ENCODE peak calls at places on chromosomes 16 and 17, in five cellular contexts. F is HCT116, C is SK-N-SH, Q is endothelial cell of umbilical vein, O is GM12878. M is an unnamed sample.

GRCh38 chr16:57541754-57542435 is 548 bp upstream of the ADGRG5 start:
- DNase-seq in F (no peak), C (no peak), Q (no peak), O (no peak), M (no peak)

GRCh38 chr16:82754716-82755513 is 128.1 kb downstream of the CDH13 start:
- DNase-seq in F (no peak), C (no peak), Q (peak), O (no peak), M (no peak)

GRCh38 chr17:8345052-8345690 is 5.5 kb downstream of the ODF4 start:
- DNase-seq in F (no peak), C (no peak), Q (no peak), O (no peak), M (no peak)

GRCh38 chr16:22890976-22891375 is 77.0 kb downstream of the HS3ST2 start:
- DNase-seq in F (no peak), C (no peak), Q (no peak), O (no peak), M (no peak)

GRCh38 chr17:8963665-8964258 is 1.7 kb downstream of the PIK3R5 start:
- DNase-seq in F (no peak), C (no peak), Q (no peak), O (no peak), M (no peak)

GRCh38 chr16:69328854-69329316 is 1.5 kb downstream of the PDF start:
- DNase-seq in F (no peak), C (no peak), Q (peak), O (no peak), M (no peak)

GRCh38 chr17:74592087-74592990 is at the start of gene CD300LD:
- DNase-seq in F (no peak), C (no peak), Q (no peak), O (no peak), M (no peak)

GRCh38 chr17:27319536-27320221 is 25.8 kb downstream of the WSB1 start:
- DNase-seq in F (no peak), C (no peak), Q (peak), O (no peak), M (no peak)

GRCh38 chr16:29808219-29808900 is 2.0 kb downstream of the MAZ start:
- DNase-seq in F (no peak), C (no peak), Q (no peak), O (no peak), M (no peak)

GRCh38 chr17:31414590-31414918 is 23.1 kb downstream of the RAB11FIP4 start:
- DNase-seq in F (no peak), C (no peak), Q (no peak), O (no peak), M (no peak)

DNA sequence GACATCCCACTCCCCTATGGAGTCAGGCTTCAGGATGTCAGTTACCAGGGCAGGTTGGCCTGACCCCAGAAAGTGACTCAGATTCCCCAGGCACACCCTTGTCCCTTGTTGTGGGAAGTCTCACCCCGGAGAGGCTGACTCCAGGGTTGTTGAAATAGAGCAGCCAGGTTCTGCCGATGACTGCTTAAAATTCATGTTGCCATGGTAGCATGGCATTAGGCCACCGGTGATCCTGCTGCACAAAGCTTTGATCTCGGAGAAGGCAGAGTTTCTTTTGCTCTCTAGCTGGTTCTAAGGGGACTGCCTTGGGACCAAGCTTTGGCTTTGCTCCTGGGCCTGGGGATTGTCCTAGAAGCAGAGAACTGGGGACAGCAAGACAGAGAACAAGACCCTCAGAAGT is 106.7 kb downstream of the RGS9 start:
- DNase-seq in F (peak), C (no peak), Q (peak), O (no peak), M (peak)
- TF ChIP-seq POLR2AphosphoS5 in F (peak), C (no peak), Q (no peak), O (no peak), M (no peak)

DNA sequence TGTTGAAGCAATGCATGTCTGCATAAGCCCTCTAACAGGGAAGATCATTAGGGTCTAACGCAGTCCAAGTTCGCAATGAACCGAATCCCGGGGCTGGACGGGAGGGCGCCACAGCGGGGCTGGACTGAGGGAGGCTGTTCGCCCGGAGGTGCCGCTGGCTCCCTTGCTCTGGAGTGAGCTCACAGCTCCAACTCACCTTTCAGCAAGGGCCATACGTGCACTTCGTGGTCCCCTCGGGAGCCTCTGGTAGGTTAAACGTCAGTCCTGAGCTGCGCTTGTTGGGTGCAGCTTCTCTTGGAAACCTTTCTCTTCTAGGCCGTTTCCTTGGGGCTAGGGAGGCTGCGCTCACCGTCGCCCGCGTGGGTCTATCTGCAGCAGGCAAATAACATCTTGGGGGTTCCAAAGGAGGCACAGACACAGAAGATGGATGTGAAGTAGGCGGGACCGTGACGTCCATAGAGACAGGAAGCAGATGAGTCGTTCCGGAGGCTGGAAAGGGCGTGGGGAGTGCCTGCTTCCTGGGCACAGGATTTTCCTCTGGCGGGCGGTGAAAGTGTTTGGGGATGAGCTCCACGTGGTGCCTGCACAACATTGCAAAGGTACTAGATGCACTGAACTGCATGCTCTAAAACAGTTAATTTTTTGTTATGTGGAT is 21.9 kb downstream of the ATP2C2 start:
- DNase-seq in F (no peak), C (no peak), Q (no peak), O (no peak), M (peak)
- H2AFZ ChIP-seq in F (no peak), C (no peak), Q (no peak), O (no peak), M (peak)

DNA sequence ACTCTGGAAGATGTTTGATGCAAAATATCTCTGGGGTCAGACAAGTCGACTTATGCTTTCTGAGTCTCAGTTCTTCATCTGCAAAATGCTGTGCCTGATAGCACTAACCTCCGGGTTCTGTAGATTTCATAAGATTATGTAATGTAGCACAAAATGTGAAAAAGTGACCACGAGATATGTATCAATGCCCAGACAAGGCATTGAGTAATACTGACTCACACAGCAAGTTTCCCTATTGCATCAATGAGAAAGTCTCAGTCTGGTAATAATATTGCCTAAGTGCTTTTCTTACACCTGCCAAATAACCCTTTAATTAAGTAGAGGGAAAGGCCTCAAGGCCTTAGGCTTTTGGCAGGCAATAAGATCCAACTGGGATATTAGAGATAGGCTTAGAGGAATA is 41.4 kb upstream of the MMP2 start:
- DNase-seq in F (no peak), C (no peak), Q (no peak), O (no peak), M (no peak)
- TF ChIP-seq POLR2AphosphoS5 in F (no peak), C (no peak), Q (no peak), O (no peak), M (no peak)

GRCh38 chr16:73298562-73298961 is 250.6 kb upstream of the ZFHX3 start:
- DNase-seq in F (no peak), C (no peak), Q (no peak), O (no peak), M (peak)
- H2AFZ ChIP-seq in F (no peak), C (no peak), Q (no peak), O (no peak), M (no peak)

GRCh38 chr16:77193377-77193776 is 2.4 kb downstream of the MON1B start:
- DNase-seq in F (no peak), C (no peak), Q (no peak), O (no peak), M (no peak)

GRCh38 chr16:77194295-77195231 is 3.6 kb downstream of the MON1B start:
- DNase-seq in F (no peak), C (no peak), Q (no peak), O (no peak), M (no peak)

GRCh38 chr16:77195411-77195810 is 3.8 kb upstream of the SYCE1L start:
- DNase-seq in F (no peak), C (peak), Q (no peak), O (no peak), M (no peak)

GRCh38 chr16:77197747-77198146 is 1.5 kb upstream of the SYCE1L start:
- DNase-seq in F (no peak), C (no peak), Q (no peak), O (no peak), M (no peak)

DNA sequence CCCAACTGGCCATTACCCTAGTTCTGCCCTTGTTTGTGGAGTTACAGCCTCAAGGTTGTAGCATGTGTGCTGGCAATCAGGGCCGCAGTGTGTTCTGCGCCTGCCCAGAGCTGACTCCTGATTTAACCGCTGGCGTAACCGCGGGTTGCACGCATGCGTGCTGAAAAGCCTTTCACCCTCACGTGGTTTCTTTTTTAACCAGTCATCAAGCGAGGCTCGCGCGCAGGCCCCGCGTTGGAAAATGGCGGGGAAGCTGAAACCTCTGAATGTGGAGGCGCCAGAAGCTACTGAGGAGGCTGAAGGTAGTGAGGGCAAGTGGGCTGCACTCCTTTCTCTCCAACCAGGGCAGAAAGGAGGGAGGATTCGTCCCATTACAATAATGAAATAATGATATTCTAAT is at the start of gene SYCE1L:
- DNase-seq in F (no peak), C (no peak), Q (no peak), O (no peak), M (no peak)
- TF ChIP-seq POLR2AphosphoS5 in F (no peak), C (no peak), Q (no peak), O (no peak), M (no peak)

M was measured in GM23338.